ENCODE peak calls at places on chromosomes 7 and 10, in eight cellular contexts. A is activated T-helper 1 cell treated with anti-CD3 and anti-CD28 coated beads, Interleukin-12 subunit alpha, Interleukin-12 subunit beta, Interleukin-2, Interleukin-4 antibody, amounts not matched to agents 30 ng/mL and 10 ng/mL and 1 ng/mL, durations not matched to agents 14 hours and 24 hours and 36 hours; H is GF-D8; M is fibroblast of lung; L is NCI-H1417; S is NAMALWA; K is Karpas-422; U is epithelial cell of esophagus. O is an unnamed sample.

GRCh38 chr7:96026606-96027005 is 254.3 kb downstream of the DYNC1I1 start:
- DNase-seq in L (no peak), H (no peak), U (no peak), S (no peak), A (no peak), K (no peak), M (peak), O (no peak)

GRCh38 chr7:142498364-142498763 is 240.5 kb upstream of the PRSS58 start:
- DNase-seq in A (no peak), L (no peak), K (no peak), M (peak), S (no peak), H (no peak), U (peak), O (no peak)

GRCh38 chr7:12839508-12840153 is 152.2 kb downstream of the ARL4A start:
- DNase-seq in K (no peak), A (no peak), H (no peak), U (peak), L (peak), S (no peak), M (no peak), O (no peak)

GRCh38 chr7:134420509-134421125 is 38.3 kb downstream of the AKR1B1 start:
- DNase-seq in A (no peak), K (peak), S (peak), H (no peak), U (peak), L (peak), M (peak), O (peak)

GRCh38 chr7:51647931-51648351 is 331.3 kb upstream of the COBL start:
- DNase-seq in K (no peak), L (no peak), H (no peak), U (peak), A (no peak), S (no peak), M (peak), O (no peak)

GRCh38 chr10:6399879-6400278 is 180.2 kb downstream of the PRKCQ start:
- DNase-seq in U (no peak), K (no peak), L (no peak), A (no peak), S (no peak), H (no peak), M (no peak), O (no peak)

GRCh38 chr7:98568891-98569290 is 48.2 kb upstream of the NPTX2 start:
- DNase-seq in K (no peak), L (peak), M (no peak), A (no peak), H (no peak), S (no peak), U (no peak), O (no peak)

GRCh38 chr7:121872831-121873764 is at the start of gene PTPRZ1:
- DNase-seq in K (no peak), A (no peak), L (peak), M (peak), S (no peak), H (no peak), U (peak), O (no peak)

GRCh38 chr7:27187702-27188665 is 3.0 kb upstream of the HOXA11 start:
- DNase-seq in U (no peak), L (no peak), H (no peak), A (no peak), S (no peak), K (no peak), M (no peak), O (no peak)

O was measured in HFFc6.